ENCODE peak calls at places on chromosomes 16 and 17, in seven cellular contexts. T, C, P, Y, D, O and R are unnamed samples. For H3K9me3, the result is how much of the 10 kb centered on the place peaks cover.

GRCh38 chr17:9072626-9073339 is 51.5 kb downstream of the NTN1 start:
- DNase-seq in P (no peak), Y (peak), O (peak), D (no peak), T (peak), C (no peak), R (no peak)

GRCh38 chr16:27474921-27475320 is 72.9 kb downstream of the IL21R start:
- DNase-seq in T (no peak), O (no peak), P (no peak), C (no peak), Y (no peak), D (no peak), R (no peak)

GRCh38 chr16:56506941-56507340 is 12.9 kb downstream of the BBS2 start:
- DNase-seq in D (no peak), O (no peak), C (no peak), T (no peak), P (no peak), Y (no peak), R (no peak)

GRCh38 chr17:78653382-78653781 is 76.2 kb upstream of the DNAH17 start:
- DNase-seq in C (no peak), T (no peak), D (no peak), P (no peak), O (no peak), Y (no peak), R (no peak)

GRCh38 chr16:1371054-1371978 is 19.6 kb downstream of the GNPTG start:
- DNase-seq in T (no peak), O (no peak), D (peak), Y (no peak), P (no peak), C (no peak), R (no peak)

GRCh38 chr17:79465011-79466006 is 145.5 kb downstream of the RBFOX3 start:
- DNase-seq in O (no peak), P (no peak), T (no peak), D (no peak), Y (no peak), C (no peak), R (no peak)

GRCh38 chr17:29747660-29748059 is 124.9 kb upstream of the CORO6 start:
- DNase-seq in P (no peak), O (no peak), T (no peak), D (no peak), Y (no peak), C (no peak), R (no peak)

GRCh38 chr17:43784068-43784467 is 3.8 kb downstream of the CFAP97D1 start:
- DNase-seq in Y (no peak), C (no peak), D (no peak), T (no peak), O (no peak), P (no peak), R (no peak)

GRCh38 chr16:72715267-72715666 is 332.7 kb downstream of the ZFHX3 start:
- DNase-seq in C (no peak), P (no peak), D (no peak), Y (no peak), O (no peak), T (no peak), R (no peak)

GRCh38 chr17:44069974-44070454 is 521 bp upstream of the G6PC3 start:
- DNase-seq in P (no peak), Y (no peak), D (no peak), T (no peak), O (no peak), C (peak), R (no peak)

GRCh38 chr17:35242158-35242804 is 591 bp upstream of the SLFN5 start:
- DNase-seq in Y (peak), O (peak), C (peak), D (peak), P (peak), T (peak), R (peak)

GRCh38 chr16:87131996-87132345 is 185.2 kb downstream of the C16orf95 start:
- DNase-seq in Y (no peak), D (no peak), P (no peak), C (no peak), O (no peak), T (no peak), R (no peak)

GRCh38 chr17:39867084-39867890 is 715 bp upstream of the ZPBP2 start:
- DNase-seq in O (no peak), Y (no peak), D (no peak), T (peak), C (no peak), P (no peak), R (no peak)

GRCh38 chr16:50696575-50697420 is 3.4 kb downstream of the NOD2 start:
- DNase-seq in T (peak), C (peak), D (peak), O (peak), Y (peak), P (no peak), R (peak)

GRCh38 chr17:50122945-50123344 is 7.0 kb downstream of the SAMD14 start:
- DNase-seq in O (no peak), T (no peak), Y (no peak), P (no peak), D (no peak), C (no peak), R (no peak)

GRCh38 chr17:28963212-28963611 is 11.9 kb upstream of the PHF12 start:
- DNase-seq in D (no peak), Y (no peak), C (no peak), O (no peak), T (no peak), P (no peak), R (no peak)

GRCh38 chr16:21611546-21612384 is 12.4 kb downstream of the METTL9 start:
- DNase-seq in T (no peak), Y (no peak), C (no peak), P (no peak), D (no peak), O (no peak), R (no peak)

GRCh38 chr17:40158438-40158837 is 18.1 kb downstream of the CASC3 start:
- DNase-seq in O (no peak), Y (no peak), P (no peak), D (no peak), C (no peak), T (no peak), R (no peak)

GRCh38 chr16:8588703-8589292 is 1.5 kb downstream of the TMEM114 start:
- DNase-seq in Y (no peak), T (no peak), D (no peak), P (peak), O (no peak), C (no peak), R (no peak)

GRCh38 chr17:17395246-17395802 is 81.5 kb upstream of the MED9 start:
- DNase-seq in D (no peak), T (no peak), O (no peak), Y (no peak), C (no peak), P (no peak), R (no peak)

GRCh38 chr17:63546308-63547082 is 3.8 kb upstream of the DCAF7 start:
- DNase-seq in T (no peak), C (no peak), D (no peak), O (no peak), Y (no peak), P (no peak), R (peak)

GRCh38 chr17:70344356-70345060 is 175.2 kb downstream of the KCNJ2 start:
- DNase-seq in P (no peak), O (no peak), C (no peak), T (no peak), D (no peak), Y (no peak), R (peak)

GRCh38 chr16:25258856-25259179 is 1.2 kb upstream of the ZKSCAN2 start:
- DNase-seq in O (no peak), C (no peak), D (no peak), P (no peak), T (no peak), Y (no peak), R (no peak)

GRCh38 chr16:85245307-85246172 is 133.3 kb upstream of the CIBAR2 start:
- DNase-seq in P (peak), C (peak), T (peak), D (no peak), Y (peak), O (no peak), R (peak)

GRCh38 chr16:89633064-89633631 is 19.7 kb downstream of the DPEP1 start:
- DNase-seq in C (peak), O (no peak), D (peak), P (no peak), T (peak), Y (no peak), R (peak)

GRCh38 chr17:48840441-48840840 is 9.6 kb downstream of the CALCOCO2 start:
- DNase-seq in C (no peak), P (no peak), T (no peak), D (no peak), O (no peak), Y (no peak), R (no peak)

GRCh38 chr17:77471984-77472836 is 331.4 kb downstream of the SEC14L1 start:
- DNase-seq in D (peak), O (no peak), C (no peak), Y (no peak), T (peak), P (no peak), R (peak)

GRCh38 chr16:75175074-75175473 is 26.8 kb downstream of the ZFP1 start:
- DNase-seq in D (no peak), O (no peak), P (no peak), Y (no peak), T (no peak), C (no peak), R (no peak)

GRCh38 chr16:75172578-75172977 is 24.3 kb downstream of the ZFP1 start:
- DNase-seq in D (no peak), T (no peak), O (no peak), Y (no peak), C (no peak), P (no peak), R (no peak)

DNA sequence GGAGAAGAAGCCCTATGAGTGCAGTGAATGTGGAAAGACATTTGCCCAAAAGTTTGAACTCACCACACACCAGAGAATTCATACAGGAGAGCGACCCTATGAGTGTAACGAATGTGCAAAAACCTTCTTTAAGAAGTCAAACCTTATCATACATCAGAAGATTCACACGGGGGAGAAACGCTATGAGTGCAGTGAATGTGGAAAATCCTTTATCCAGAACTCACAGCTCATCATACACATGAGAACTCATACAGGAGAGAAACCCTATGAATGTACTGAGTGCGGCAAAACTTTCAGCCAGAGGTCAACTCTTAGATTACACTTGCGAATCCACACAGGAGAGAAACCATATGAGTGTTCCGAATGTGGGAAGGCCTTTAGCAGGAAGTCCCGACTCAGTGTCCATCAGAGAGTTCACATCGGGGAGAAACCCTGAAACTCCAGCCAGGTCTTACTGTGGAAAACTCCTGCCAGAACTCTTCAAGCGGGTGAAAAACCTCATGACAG is 21.6 kb downstream of the ZFP1 start:
- DNase-seq in O (no peak), T (no peak), D (no peak), P (no peak), Y (no peak), C (no peak), R (no peak)
- H3K9me3 ChIP-seq in O (half or more), T (under half), D (half or more), P (half or more), Y (half or more), C (half or more), R (under half)

GRCh38 chr17:4485676-4486646 is 12.7 kb upstream of the SPNS2 start:
- DNase-seq in P (no peak), Y (no peak), D (no peak), C (no peak), T (no peak), O (no peak), R (no peak)
- H3K4me3 ChIP-seq in P (no peak), Y (no peak), D (no peak), C (no peak), T (no peak), O (no peak), R (no peak)

DNA sequence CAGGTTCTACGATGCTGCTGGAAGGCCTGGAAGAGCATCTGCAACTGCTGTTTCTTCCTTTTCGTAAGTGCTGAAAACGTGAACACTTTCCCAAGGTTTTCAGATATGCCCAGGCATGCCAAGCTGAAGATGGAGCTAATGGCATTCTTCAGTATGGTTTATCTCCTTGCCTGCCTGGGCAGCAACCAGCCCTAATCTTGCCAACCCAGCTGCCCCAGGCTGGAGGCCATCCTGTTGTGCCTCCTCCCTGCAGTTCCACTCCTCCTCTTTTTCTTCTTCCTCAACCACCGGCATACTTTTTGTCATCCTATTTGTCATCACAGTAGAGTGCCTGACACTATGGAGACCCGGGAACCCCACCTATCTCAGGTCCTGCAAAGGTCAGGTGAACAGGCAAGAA is 1849.3 kb downstream of the TP53TG3F start:
- DNase-seq in Y (no peak), T (no peak), C (no peak), P (no peak), D (no peak), O (no peak), R (no peak)
- H3K9me3 ChIP-seq in Y (under half), T (under half), C (under half), P (half or more), D (under half), O (under half), R (under half)

GRCh38 chr16:22813223-22813945 is 578 bp upstream of the HS3ST2 start:
- DNase-seq in O (peak), Y (no peak), P (peak), C (no peak), D (peak), T (peak), R (peak)

GRCh38 chr16:22814330-22815105 is 556 bp downstream of the HS3ST2 start:
- DNase-seq in P (peak), C (no peak), O (no peak), D (no peak), T (no peak), Y (no peak), R (no peak)

GRCh38 chr16:22813946-22814325 is at the start of gene HS3ST2:
- DNase-seq in Y (no peak), C (no peak), O (peak), D (no peak), P (peak), T (peak), R (no peak)

GRCh38 chr16:22816475-22816874 is 2.5 kb downstream of the HS3ST2 start:
- DNase-seq in D (peak), C (peak), T (no peak), Y (no peak), O (no peak), P (no peak), R (no peak)

DNA sequence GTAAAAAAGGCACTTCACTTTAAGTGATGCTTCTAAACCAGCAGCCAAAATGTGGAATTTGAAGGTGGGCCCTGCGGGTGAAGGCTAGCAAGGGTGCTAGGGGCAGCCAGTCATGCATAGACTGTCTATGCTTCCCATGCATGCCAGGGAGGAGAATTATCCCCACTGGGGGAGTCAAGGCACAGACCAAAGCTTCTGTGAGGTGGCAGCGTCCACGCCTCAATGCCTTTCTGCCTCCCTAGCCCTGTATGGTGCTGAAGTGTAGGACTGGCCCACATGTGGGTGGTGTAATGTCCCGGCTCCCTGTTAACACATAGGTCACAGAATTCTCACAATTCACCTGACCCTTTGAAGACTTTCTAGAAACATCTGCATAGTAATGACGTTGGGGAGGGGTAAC is 1.9 kb downstream of the HS3ST2 start:
- DNase-seq in P (no peak), O (no peak), Y (no peak), T (no peak), D (no peak), C (no peak), R (no peak)
- H3K4me3 ChIP-seq in P (no peak), O (peak), Y (no peak), T (no peak), D (no peak), C (no peak), R (no peak)